ENCODE peak calls at places on chromosome 15, in five cellular contexts. One of them, this sample, is unnamed.

GRCh38 chr15:69590932-69591524 is 138.4 kb downstream of the RPLP1 start:
- DNase-seq in activated CD4-positive, alpha-beta T cell treated with anti-CD3 and anti-CD28 coated beads, Interleukin-2, amount 50 U/mL, for 24 hours: no peak
- DNase-seq in NAMALWA: no peak
- DNase-seq in non-pigmented ciliary epithelial cell: no peak
- DNase-seq in activated T-cell treated with anti-CD3 and anti-CD28 coated beads, Interleukin-2, amount 50 U/mL, for 72 hours: no peak
- DNase-seq in this sample: no peak

GRCh38 chr15:35713733-35714132 is 167.8 kb upstream of the DPH6 start:
- DNase-seq in activated CD4-positive, alpha-beta T cell treated with anti-CD3 and anti-CD28 coated beads, Interleukin-2, amount 50 U/mL, for 24 hours: no peak
- DNase-seq in activated T-cell treated with anti-CD3 and anti-CD28 coated beads, Interleukin-2, amount 50 U/mL, for 72 hours: no peak
- DNase-seq in non-pigmented ciliary epithelial cell: peak; percentile 71
- DNase-seq in NAMALWA: no peak
- DNase-seq in this sample: no peak

GRCh38 chr15:67082007-67082536 is 16.7 kb downstream of the SMAD3 start:
- DNase-seq in activated CD4-positive, alpha-beta T cell treated with anti-CD3 and anti-CD28 coated beads, Interleukin-2, amount 50 U/mL, for 24 hours: peak; percentile 59
- DNase-seq in non-pigmented ciliary epithelial cell: no peak
- DNase-seq in NAMALWA: peak; percentile 78
- DNase-seq in activated T-cell treated with anti-CD3 and anti-CD28 coated beads, Interleukin-2, amount 50 U/mL, for 72 hours: peak; percentile 83
- DNase-seq in this sample: peak; percentile 57

GRCh38 chr15:38652998-38653397 is 88.4 kb upstream of the RASGRP1 start:
- DNase-seq in activated T-cell treated with anti-CD3 and anti-CD28 coated beads, Interleukin-2, amount 50 U/mL, for 72 hours: peak; percentile 74
- DNase-seq in activated CD4-positive, alpha-beta T cell treated with anti-CD3 and anti-CD28 coated beads, Interleukin-2, amount 50 U/mL, for 24 hours: peak; percentile 45
- DNase-seq in NAMALWA: peak; percentile 29
- DNase-seq in non-pigmented ciliary epithelial cell: no peak
- DNase-seq in this sample: peak; percentile 94

GRCh38 chr15:80587816-80588456 is 107.2 kb upstream of the ABHD17C start:
- DNase-seq in NAMALWA: no peak
- DNase-seq in activated CD4-positive, alpha-beta T cell treated with anti-CD3 and anti-CD28 coated beads, Interleukin-2, amount 50 U/mL, for 24 hours: no peak
- DNase-seq in activated T-cell treated with anti-CD3 and anti-CD28 coated beads, Interleukin-2, amount 50 U/mL, for 72 hours: no peak
- DNase-seq in non-pigmented ciliary epithelial cell: peak; percentile 43
- DNase-seq in this sample: no peak

GRCh38 chr15:101504866-101505609 is 15.5 kb upstream of the PCSK6 start:
- DNase-seq in non-pigmented ciliary epithelial cell: no peak
- DNase-seq in NAMALWA: no peak
- DNase-seq in activated T-cell treated with anti-CD3 and anti-CD28 coated beads, Interleukin-2, amount 50 U/mL, for 72 hours: no peak
- DNase-seq in activated CD4-positive, alpha-beta T cell treated with anti-CD3 and anti-CD28 coated beads, Interleukin-2, amount 50 U/mL, for 24 hours: no peak
- DNase-seq in this sample: no peak

GRCh38 chr15:51576911-51577500 is 45.6 kb downstream of the DMXL2 start:
- DNase-seq in non-pigmented ciliary epithelial cell: no peak
- DNase-seq in NAMALWA: no peak
- DNase-seq in activated T-cell treated with anti-CD3 and anti-CD28 coated beads, Interleukin-2, amount 50 U/mL, for 72 hours: no peak
- DNase-seq in activated CD4-positive, alpha-beta T cell treated with anti-CD3 and anti-CD28 coated beads, Interleukin-2, amount 50 U/mL, for 24 hours: no peak
- DNase-seq in this sample: no peak

GRCh38 chr15:80234883-80235282 is 17.1 kb downstream of the CTXND1 start:
- DNase-seq in NAMALWA: peak; percentile 65
- DNase-seq in non-pigmented ciliary epithelial cell: no peak
- DNase-seq in activated CD4-positive, alpha-beta T cell treated with anti-CD3 and anti-CD28 coated beads, Interleukin-2, amount 50 U/mL, for 24 hours: peak; percentile 11
- DNase-seq in activated T-cell treated with anti-CD3 and anti-CD28 coated beads, Interleukin-2, amount 50 U/mL, for 72 hours: peak; percentile 32
- DNase-seq in this sample: no peak

GRCh38 chr15:33871911-33872760 is 96.2 kb upstream of the CHRM5 start:
- DNase-seq in NAMALWA: no peak
- DNase-seq in activated T-cell treated with anti-CD3 and anti-CD28 coated beads, Interleukin-2, amount 50 U/mL, for 72 hours: no peak
- DNase-seq in non-pigmented ciliary epithelial cell: no peak
- DNase-seq in activated CD4-positive, alpha-beta T cell treated with anti-CD3 and anti-CD28 coated beads, Interleukin-2, amount 50 U/mL, for 24 hours: no peak
- DNase-seq in this sample: no peak

GRCh38 chr15:50046159-50046558 is 72.9 kb downstream of the ATP8B4 start:
- DNase-seq in activated T-cell treated with anti-CD3 and anti-CD28 coated beads, Interleukin-2, amount 50 U/mL, for 72 hours: no peak
- DNase-seq in activated CD4-positive, alpha-beta T cell treated with anti-CD3 and anti-CD28 coated beads, Interleukin-2, amount 50 U/mL, for 24 hours: no peak
- DNase-seq in non-pigmented ciliary epithelial cell: no peak
- DNase-seq in NAMALWA: no peak
- DNase-seq in this sample: no peak

GRCh38 chr15:89389841-89390603 is 55.4 kb upstream of the POLG start:
- DNase-seq in activated CD4-positive, alpha-beta T cell treated with anti-CD3 and anti-CD28 coated beads, Interleukin-2, amount 50 U/mL, for 24 hours: no peak
- DNase-seq in non-pigmented ciliary epithelial cell: no peak
- DNase-seq in activated T-cell treated with anti-CD3 and anti-CD28 coated beads, Interleukin-2, amount 50 U/mL, for 72 hours: no peak
- DNase-seq in NAMALWA: no peak
- DNase-seq in this sample: no peak

GRCh38 chr15:25739687-25740121 is 123.4 kb downstream of the ATP10A start:
- DNase-seq in activated CD4-positive, alpha-beta T cell treated with anti-CD3 and anti-CD28 coated beads, Interleukin-2, amount 50 U/mL, for 24 hours: peak; percentile 14
- DNase-seq in NAMALWA: peak; percentile 30
- DNase-seq in activated T-cell treated with anti-CD3 and anti-CD28 coated beads, Interleukin-2, amount 50 U/mL, for 72 hours: peak; percentile 34
- DNase-seq in non-pigmented ciliary epithelial cell: no peak
- DNase-seq in this sample: peak; percentile 29

GRCh38 chr15:45660231-45660979 is 25.6 kb downstream of the SQOR start:
- DNase-seq in NAMALWA: peak; percentile 19
- DNase-seq in activated CD4-positive, alpha-beta T cell treated with anti-CD3 and anti-CD28 coated beads, Interleukin-2, amount 50 U/mL, for 24 hours: no peak
- DNase-seq in non-pigmented ciliary epithelial cell: no peak
- DNase-seq in activated T-cell treated with anti-CD3 and anti-CD28 coated beads, Interleukin-2, amount 50 U/mL, for 72 hours: no peak
- DNase-seq in this sample: no peak

GRCh38 chr15:75674366-75674765 is 26.7 kb downstream of the SNX33 start:
- DNase-seq in activated T-cell treated with anti-CD3 and anti-CD28 coated beads, Interleukin-2, amount 50 U/mL, for 72 hours: no peak
- DNase-seq in activated CD4-positive, alpha-beta T cell treated with anti-CD3 and anti-CD28 coated beads, Interleukin-2, amount 50 U/mL, for 24 hours: no peak
- DNase-seq in non-pigmented ciliary epithelial cell: no peak
- DNase-seq in NAMALWA: no peak
- DNase-seq in this sample: no peak

GRCh38 chr15:61390138-61390537 is 161.0 kb upstream of the RORA start:
- DNase-seq in NAMALWA: no peak
- DNase-seq in activated T-cell treated with anti-CD3 and anti-CD28 coated beads, Interleukin-2, amount 50 U/mL, for 72 hours: no peak
- DNase-seq in non-pigmented ciliary epithelial cell: no peak
- DNase-seq in activated CD4-positive, alpha-beta T cell treated with anti-CD3 and anti-CD28 coated beads, Interleukin-2, amount 50 U/mL, for 24 hours: no peak
- DNase-seq in this sample: no peak

GRCh38 chr15:90213818-90214204 is 12.7 kb downstream of the SEMA4B start:
- DNase-seq in NAMALWA: no peak
- DNase-seq in activated T-cell treated with anti-CD3 and anti-CD28 coated beads, Interleukin-2, amount 50 U/mL, for 72 hours: no peak
- DNase-seq in non-pigmented ciliary epithelial cell: no peak
- DNase-seq in activated CD4-positive, alpha-beta T cell treated with anti-CD3 and anti-CD28 coated beads, Interleukin-2, amount 50 U/mL, for 24 hours: no peak
- DNase-seq in this sample: no peak

GRCh38 chr15:87917480-87917879 is 339.1 kb downstream of the NTRK3 start:
- DNase-seq in non-pigmented ciliary epithelial cell: no peak
- DNase-seq in activated T-cell treated with anti-CD3 and anti-CD28 coated beads, Interleukin-2, amount 50 U/mL, for 72 hours: no peak
- DNase-seq in NAMALWA: no peak
- DNase-seq in activated CD4-positive, alpha-beta T cell treated with anti-CD3 and anti-CD28 coated beads, Interleukin-2, amount 50 U/mL, for 24 hours: no peak
- DNase-seq in this sample: no peak

GRCh38 chr15:32898991-32899613 is 181.3 kb downstream of the GREM1 start:
- DNase-seq in activated T-cell treated with anti-CD3 and anti-CD28 coated beads, Interleukin-2, amount 50 U/mL, for 72 hours: no peak
- DNase-seq in non-pigmented ciliary epithelial cell: no peak
- DNase-seq in NAMALWA: peak; percentile 5
- DNase-seq in activated CD4-positive, alpha-beta T cell treated with anti-CD3 and anti-CD28 coated beads, Interleukin-2, amount 50 U/mL, for 24 hours: no peak
- DNase-seq in this sample: no peak

GRCh38 chr15:66241301-66241700 is 12.2 kb downstream of the MEGF11 start:
- DNase-seq in activated CD4-positive, alpha-beta T cell treated with anti-CD3 and anti-CD28 coated beads, Interleukin-2, amount 50 U/mL, for 24 hours: no peak
- DNase-seq in non-pigmented ciliary epithelial cell: no peak
- DNase-seq in NAMALWA: peak; percentile 89
- DNase-seq in activated T-cell treated with anti-CD3 and anti-CD28 coated beads, Interleukin-2, amount 50 U/mL, for 72 hours: no peak
- DNase-seq in this sample: no peak

GRCh38 chr15:78211189-78211921 is 23.0 kb downstream of the ACSBG1 start:
- DNase-seq in non-pigmented ciliary epithelial cell: no peak
- DNase-seq in activated T-cell treated with anti-CD3 and anti-CD28 coated beads, Interleukin-2, amount 50 U/mL, for 72 hours: no peak
- DNase-seq in activated CD4-positive, alpha-beta T cell treated with anti-CD3 and anti-CD28 coated beads, Interleukin-2, amount 50 U/mL, for 24 hours: no peak
- DNase-seq in NAMALWA: no peak
- DNase-seq in this sample: no peak

GRCh38 chr15:94670436-94671034 is 439.2 kb downstream of the MCTP2 start:
- DNase-seq in NAMALWA: peak; percentile 54
- DNase-seq in non-pigmented ciliary epithelial cell: peak; percentile 4
- DNase-seq in activated T-cell treated with anti-CD3 and anti-CD28 coated beads, Interleukin-2, amount 50 U/mL, for 72 hours: no peak
- DNase-seq in activated CD4-positive, alpha-beta T cell treated with anti-CD3 and anti-CD28 coated beads, Interleukin-2, amount 50 U/mL, for 24 hours: no peak
- DNase-seq in this sample: no peak

GRCh38 chr15:73078722-73079121 is 26.5 kb downstream of the NEO1 start:
- DNase-seq in NAMALWA: no peak
- DNase-seq in non-pigmented ciliary epithelial cell: peak; percentile 56
- DNase-seq in activated CD4-positive, alpha-beta T cell treated with anti-CD3 and anti-CD28 coated beads, Interleukin-2, amount 50 U/mL, for 24 hours: no peak
- DNase-seq in activated T-cell treated with anti-CD3 and anti-CD28 coated beads, Interleukin-2, amount 50 U/mL, for 72 hours: no peak
- DNase-seq in this sample: no peak

GRCh38 chr15:93831641-93832040 is 399.7 kb upstream of the MCTP2 start:
- DNase-seq in activated CD4-positive, alpha-beta T cell treated with anti-CD3 and anti-CD28 coated beads, Interleukin-2, amount 50 U/mL, for 24 hours: no peak
- DNase-seq in non-pigmented ciliary epithelial cell: no peak
- DNase-seq in activated T-cell treated with anti-CD3 and anti-CD28 coated beads, Interleukin-2, amount 50 U/mL, for 72 hours: no peak
- DNase-seq in NAMALWA: no peak
- DNase-seq in this sample: no peak

GRCh38 chr15:40850576-40851112 is 6.8 kb downstream of the SPINT1 start:
- DNase-seq in activated T-cell treated with anti-CD3 and anti-CD28 coated beads, Interleukin-2, amount 50 U/mL, for 72 hours: no peak
- DNase-seq in activated CD4-positive, alpha-beta T cell treated with anti-CD3 and anti-CD28 coated beads, Interleukin-2, amount 50 U/mL, for 24 hours: no peak
- DNase-seq in non-pigmented ciliary epithelial cell: no peak
- DNase-seq in NAMALWA: no peak
- DNase-seq in this sample: no peak

GRCh38 chr15:64749999-64750657 is 25.3 kb downstream of the RBPMS2 start:
- DNase-seq in NAMALWA: no peak
- DNase-seq in non-pigmented ciliary epithelial cell: no peak
- DNase-seq in activated CD4-positive, alpha-beta T cell treated with anti-CD3 and anti-CD28 coated beads, Interleukin-2, amount 50 U/mL, for 24 hours: no peak
- DNase-seq in activated T-cell treated with anti-CD3 and anti-CD28 coated beads, Interleukin-2, amount 50 U/mL, for 72 hours: no peak
- DNase-seq in this sample: no peak

GRCh38 chr15:45714501-45715488 is 80.0 kb downstream of the SQOR start:
- DNase-seq in NAMALWA: peak; percentile 86
- DNase-seq in non-pigmented ciliary epithelial cell: peak; percentile 27
- DNase-seq in activated CD4-positive, alpha-beta T cell treated with anti-CD3 and anti-CD28 coated beads, Interleukin-2, amount 50 U/mL, for 24 hours: peak; percentile 18
- DNase-seq in activated T-cell treated with anti-CD3 and anti-CD28 coated beads, Interleukin-2, amount 50 U/mL, for 72 hours: peak; percentile 43
- DNase-seq in this sample: peak; percentile 26

GRCh38 chr15:87349181-87349580 is 907.4 kb downstream of the NTRK3 start:
- DNase-seq in NAMALWA: peak; percentile 3
- DNase-seq in activated CD4-positive, alpha-beta T cell treated with anti-CD3 and anti-CD28 coated beads, Interleukin-2, amount 50 U/mL, for 24 hours: no peak
- DNase-seq in activated T-cell treated with anti-CD3 and anti-CD28 coated beads, Interleukin-2, amount 50 U/mL, for 72 hours: no peak
- DNase-seq in non-pigmented ciliary epithelial cell: no peak
- DNase-seq in this sample: no peak

GRCh38 chr15:34708422-34708821 is 46.4 kb downstream of the GJD2 start:
- DNase-seq in NAMALWA: peak; percentile 56
- DNase-seq in activated T-cell treated with anti-CD3 and anti-CD28 coated beads, Interleukin-2, amount 50 U/mL, for 72 hours: no peak
- DNase-seq in activated CD4-positive, alpha-beta T cell treated with anti-CD3 and anti-CD28 coated beads, Interleukin-2, amount 50 U/mL, for 24 hours: no peak
- DNase-seq in non-pigmented ciliary epithelial cell: no peak
- DNase-seq in this sample: no peak

GRCh38 chr15:98451268-98451667 is 197.1 kb upstream of the IGF1R start:
- DNase-seq in activated CD4-positive, alpha-beta T cell treated with anti-CD3 and anti-CD28 coated beads, Interleukin-2, amount 50 U/mL, for 24 hours: no peak
- DNase-seq in NAMALWA: no peak
- DNase-seq in non-pigmented ciliary epithelial cell: no peak
- DNase-seq in activated T-cell treated with anti-CD3 and anti-CD28 coated beads, Interleukin-2, amount 50 U/mL, for 72 hours: no peak
- DNase-seq in this sample: no peak

GRCh38 chr15:101807345-101807945 is 4.1 kb downstream of the OR4F6 start:
- DNase-seq in non-pigmented ciliary epithelial cell: no peak
- DNase-seq in NAMALWA: peak; percentile 3
- DNase-seq in activated T-cell treated with anti-CD3 and anti-CD28 coated beads, Interleukin-2, amount 50 U/mL, for 72 hours: no peak
- DNase-seq in activated CD4-positive, alpha-beta T cell treated with anti-CD3 and anti-CD28 coated beads, Interleukin-2, amount 50 U/mL, for 24 hours: no peak
- DNase-seq in this sample: no peak

GRCh38 chr15:70435872-70436271 is 327.5 kb downstream of the UACA start:
- DNase-seq in non-pigmented ciliary epithelial cell: no peak
- DNase-seq in activated CD4-positive, alpha-beta T cell treated with anti-CD3 and anti-CD28 coated beads, Interleukin-2, amount 50 U/mL, for 24 hours: no peak
- DNase-seq in activated T-cell treated with anti-CD3 and anti-CD28 coated beads, Interleukin-2, amount 50 U/mL, for 72 hours: no peak
- DNase-seq in NAMALWA: no peak
- DNase-seq in this sample: no peak

GRCh38 chr15:25796395-25796794 is 66.7 kb downstream of the ATP10A start:
- DNase-seq in activated CD4-positive, alpha-beta T cell treated with anti-CD3 and anti-CD28 coated beads, Interleukin-2, amount 50 U/mL, for 24 hours: no peak
- DNase-seq in non-pigmented ciliary epithelial cell: no peak
- DNase-seq in activated T-cell treated with anti-CD3 and anti-CD28 coated beads, Interleukin-2, amount 50 U/mL, for 72 hours: no peak
- DNase-seq in NAMALWA: no peak
- DNase-seq in this sample: no peak

GRCh38 chr15:29811691-29812383 is 10.4 kb downstream of the TJP1 start:
- DNase-seq in NAMALWA: no peak
- DNase-seq in activated CD4-positive, alpha-beta T cell treated with anti-CD3 and anti-CD28 coated beads, Interleukin-2, amount 50 U/mL, for 24 hours: no peak
- DNase-seq in activated T-cell treated with anti-CD3 and anti-CD28 coated beads, Interleukin-2, amount 50 U/mL, for 72 hours: no peak
- DNase-seq in non-pigmented ciliary epithelial cell: no peak
- DNase-seq in this sample: no peak

GRCh38 chr15:69893863-69894262 is 203.9 kb downstream of the TLE3 start:
- DNase-seq in NAMALWA: no peak
- DNase-seq in activated CD4-positive, alpha-beta T cell treated with anti-CD3 and anti-CD28 coated beads, Interleukin-2, amount 50 U/mL, for 24 hours: no peak
- DNase-seq in non-pigmented ciliary epithelial cell: no peak
- DNase-seq in activated T-cell treated with anti-CD3 and anti-CD28 coated beads, Interleukin-2, amount 50 U/mL, for 72 hours: no peak
- DNase-seq in this sample: no peak

GRCh38 chr15:49490963-49491362 is 67.9 kb downstream of the FGF7 start:
- DNase-seq in activated T-cell treated with anti-CD3 and anti-CD28 coated beads, Interleukin-2, amount 50 U/mL, for 72 hours: no peak
- DNase-seq in NAMALWA: no peak
- DNase-seq in activated CD4-positive, alpha-beta T cell treated with anti-CD3 and anti-CD28 coated beads, Interleukin-2, amount 50 U/mL, for 24 hours: no peak
- DNase-seq in non-pigmented ciliary epithelial cell: no peak
- DNase-seq in this sample: no peak

GRCh38 chr15:100663066-100663465 is 60.7 kb downstream of the ASB7 start:
- DNase-seq in NAMALWA: peak; percentile 15
- DNase-seq in non-pigmented ciliary epithelial cell: no peak
- DNase-seq in activated CD4-positive, alpha-beta T cell treated with anti-CD3 and anti-CD28 coated beads, Interleukin-2, amount 50 U/mL, for 24 hours: no peak
- DNase-seq in activated T-cell treated with anti-CD3 and anti-CD28 coated beads, Interleukin-2, amount 50 U/mL, for 72 hours: no peak
- DNase-seq in this sample: no peak

GRCh38 chr15:66884661-66885237 is 180.7 kb upstream of the SMAD3 start:
- DNase-seq in non-pigmented ciliary epithelial cell: no peak
- DNase-seq in activated T-cell treated with anti-CD3 and anti-CD28 coated beads, Interleukin-2, amount 50 U/mL, for 72 hours: no peak
- DNase-seq in activated CD4-positive, alpha-beta T cell treated with anti-CD3 and anti-CD28 coated beads, Interleukin-2, amount 50 U/mL, for 24 hours: no peak
- DNase-seq in NAMALWA: no peak
- DNase-seq in this sample: no peak

GRCh38 chr15:70451861-70452653 is 311.3 kb downstream of the UACA start:
- DNase-seq in non-pigmented ciliary epithelial cell: no peak
- DNase-seq in activated CD4-positive, alpha-beta T cell treated with anti-CD3 and anti-CD28 coated beads, Interleukin-2, amount 50 U/mL, for 24 hours: no peak
- DNase-seq in activated T-cell treated with anti-CD3 and anti-CD28 coated beads, Interleukin-2, amount 50 U/mL, for 72 hours: peak; percentile 27
- DNase-seq in NAMALWA: no peak
- DNase-seq in this sample: peak; percentile 45

GRCh38 chr15:65424683-65425082 is 1.9 kb upstream of the IGDCC4 start:
- DNase-seq in activated T-cell treated with anti-CD3 and anti-CD28 coated beads, Interleukin-2, amount 50 U/mL, for 72 hours: no peak
- DNase-seq in NAMALWA: no peak
- DNase-seq in activated CD4-positive, alpha-beta T cell treated with anti-CD3 and anti-CD28 coated beads, Interleukin-2, amount 50 U/mL, for 24 hours: no peak
- DNase-seq in non-pigmented ciliary epithelial cell: no peak
- DNase-seq in this sample: no peak

GRCh38 chr15:65132841-65133549 is 613 bp downstream of the PDCD7 start:
- DNase-seq in non-pigmented ciliary epithelial cell: no peak
- DNase-seq in activated T-cell treated with anti-CD3 and anti-CD28 coated beads, Interleukin-2, amount 50 U/mL, for 72 hours: peak; percentile 26
- DNase-seq in activated CD4-positive, alpha-beta T cell treated with anti-CD3 and anti-CD28 coated beads, Interleukin-2, amount 50 U/mL, for 24 hours: no peak
- DNase-seq in NAMALWA: peak; percentile 39
- DNase-seq in this sample: peak; percentile 9